ENCODE peak calls at places on chromosome 6, in five cellular contexts. K, B, Q, G and R are unnamed samples.

GRCh38 chr6:215335-216034 is 76.8 kb upstream of the DUSP22 start:
- DNase-seq in K (no peak), G (no peak), Q (peak; percentile 41), B (no peak), R (no peak)

GRCh38 chr6:105136433-105137350 is 43.1 kb downstream of the POPDC3 start:
- DNase-seq in G (peak; percentile 58), B (peak; percentile 86), K (peak; percentile 43), Q (no peak), R (peak; percentile 77)

GRCh38 chr6:30902709-30903108 is 5.3 kb upstream of the GTF2H4 start:
- DNase-seq in Q (no peak), B (no peak), G (no peak), K (no peak), R (no peak)

GRCh38 chr6:162260024-162260423 is 467.5 kb downstream of the PRKN start:
- DNase-seq in G (no peak), K (no peak), B (no peak), Q (no peak), R (no peak)

GRCh38 chr6:20686142-20686541 is 151.9 kb downstream of the CDKAL1 start:
- DNase-seq in G (no peak), B (peak; percentile 82), K (no peak), Q (no peak), R (no peak)

GRCh38 chr6:147808631-147809030 is 300.1 kb downstream of the SAMD5 start:
- DNase-seq in K (no peak), B (no peak), Q (no peak), G (no peak), R (no peak)

GRCh38 chr6:163507965-163508364 is 93.4 kb downstream of the QKI start:
- DNase-seq in Q (no peak), K (no peak), B (no peak), G (peak; percentile 13), R (no peak)

GRCh38 chr6:111222341-111222740 is 135.0 kb downstream of the SLC16A10 start:
- DNase-seq in B (no peak), Q (no peak), K (no peak), G (no peak), R (no peak)

GRCh38 chr6:39214120-39214813 is 15.0 kb downstream of the KCNK5 start:
- DNase-seq in G (no peak), Q (no peak), K (no peak), B (no peak), R (no peak)

GRCh38 chr6:13526718-13527668 is 39.6 kb upstream of the GFOD1 start:
- DNase-seq in B (no peak), Q (peak; percentile 69), G (peak; percentile 30), K (peak; percentile 43), R (no peak)

GRCh38 chr6:143634486-143634885 is 43.3 kb upstream of the PHACTR2 start:
- DNase-seq in G (no peak), Q (no peak), B (no peak), K (no peak), R (no peak)

GRCh38 chr6:54013966-54014365 is 97.3 kb upstream of the MLIP start:
- DNase-seq in K (no peak), Q (no peak), G (no peak), B (no peak), R (no peak)

GRCh38 chr6:137656735-137657134 is 162.5 kb upstream of the OLIG3 start:
- DNase-seq in Q (no peak), G (no peak), K (no peak), B (no peak), R (no peak)

GRCh38 chr6:17836298-17836697 is 129.6 kb upstream of the NUP153 start:
- DNase-seq in Q (no peak), G (no peak), B (no peak), K (no peak), R (no peak)

GRCh38 chr6:68776382-68776781 is 141.3 kb downstream of the ADGRB3 start:
- DNase-seq in Q (no peak), B (no peak), G (no peak), K (no peak), R (no peak)

GRCh38 chr6:72703093-72703492 is 81.2 kb downstream of the KCNQ5 start:
- DNase-seq in G (no peak), B (no peak), Q (no peak), K (no peak), R (no peak)

GRCh38 chr6:105359419-105360366 is 43.2 kb downstream of the PREP start:
- DNase-seq in Q (no peak), B (no peak), K (no peak), G (peak; percentile 93), R (no peak)

GRCh38 chr6:40809627-40810026 is 222.5 kb upstream of the LRFN2 start:
- DNase-seq in K (no peak), B (peak; percentile 7), G (no peak), Q (no peak), R (no peak)

GRCh38 chr6:160767019-160767646 is 65.1 kb downstream of the PLG start:
- DNase-seq in K (peak; percentile 78), B (peak; percentile 94), G (peak; percentile 51), Q (no peak), R (peak; percentile 86)

GRCh38 chr6:168574699-168575195 is 133.8 kb downstream of the SMOC2 start:
- DNase-seq in G (peak; percentile 14), Q (no peak), B (peak; percentile 65), K (peak; percentile 93), R (no peak)

GRCh38 chr6:113694278-113695077 is 162.7 kb upstream of the MARCKS start:
- DNase-seq in B (no peak), Q (no peak), K (no peak), G (no peak), R (no peak)

GRCh38 chr6:156778615-156779205 is 1.5 kb downstream of the ARID1B start:
- DNase-seq in B (peak; percentile 79), K (peak; percentile 60), Q (no peak), G (peak; percentile 39), R (peak; percentile 79)

GRCh38 chr6:157587127-157587729 is 206.2 kb downstream of the ZDHHC14 start:
- DNase-seq in B (no peak), G (no peak), K (no peak), Q (no peak), R (no peak)

GRCh38 chr6:101444717-101445116 is 51.2 kb downstream of the GRIK2 start:
- DNase-seq in Q (no peak), K (no peak), G (no peak), B (no peak), R (no peak)

GRCh38 chr6:46160102-46160501 is 10.7 kb downstream of the ENPP5 start:
- DNase-seq in G (no peak), K (no peak), B (no peak), Q (no peak), R (no peak)

GRCh38 chr6:170087946-170088348 is 202.9 kb downstream of the DLL1 start:
- DNase-seq in G (no peak), K (peak; percentile 10), B (no peak), Q (peak; percentile 23), R (no peak)

GRCh38 chr6:43840490-43841218 is 70.6 kb downstream of the VEGFA start:
- DNase-seq in K (no peak), Q (no peak), G (peak; percentile 32), B (no peak), R (no peak)

GRCh38 chr6:43878823-43879495 is 108.9 kb downstream of the VEGFA start:
- DNase-seq in B (no peak), G (no peak), Q (no peak), K (peak; percentile 53), R (no peak)

GRCh38 chr6:130778946-130779657 is 48.1 kb upstream of the SMLR1 start:
- DNase-seq in G (peak; percentile 61), K (peak; percentile 23), Q (no peak), B (no peak), R (no peak)

GRCh38 chr6:47646689-47647088 is 51.7 kb upstream of the ADGRF4 start:
- DNase-seq in K (no peak), B (no peak), G (no peak), Q (no peak), R (no peak)
- TF ChIP-seq CTCF in K (no peak), B (peak; percentile 43), G (no peak), Q (no peak), R (no peak)

GRCh38 chr6:38034269-38034914 is 214.9 kb downstream of the ZFAND3 start:
- DNase-seq in G (peak; percentile 77), Q (no peak), K (no peak), B (no peak), R (no peak)
- TF ChIP-seq CTCF in G (peak; percentile 73), Q (peak; percentile 49), K (no peak), B (peak; percentile 84), R (peak; percentile 74)

GRCh38 chr6:4806308-4807190 is 30.3 kb downstream of the CDYL start:
- DNase-seq in B (no peak), Q (no peak), K (no peak), G (no peak), R (no peak)
- TF ChIP-seq CTCF in B (no peak), Q (no peak), K (no peak), G (no peak), R (no peak)

GRCh38 chr6:34459899-34460593 is 5.8 kb upstream of the PACSIN1 start:
- DNase-seq in B (peak; percentile 86), K (no peak), G (peak; percentile 69), Q (peak; percentile 24), R (no peak)
- TF ChIP-seq CTCF in B (peak; percentile 94), K (no peak), G (peak; percentile 81), Q (peak; percentile 77), R (peak; percentile 86)

GRCh38 chr6:11044712-11045167 is 635 bp upstream of the ELOVL2 start:
- DNase-seq in B (no peak), Q (no peak), K (no peak), G (no peak), R (no peak)

GRCh38 chr6:11042750-11043551 is 1.2 kb downstream of the ELOVL2 start:
- DNase-seq in G (peak; percentile 37), B (no peak), K (no peak), Q (peak; percentile 2), R (no peak)

GRCh38 chr6:11043552-11043960 is 549 bp downstream of the ELOVL2 start:
- DNase-seq in K (no peak), Q (no peak), B (peak; percentile 71), G (no peak), R (peak; percentile 72)

GRCh38 chr6:11042025-11042749 is 1.9 kb downstream of the ELOVL2 start:
- DNase-seq in K (no peak), B (peak; percentile 53), Q (no peak), G (no peak), R (no peak)

DNA sequence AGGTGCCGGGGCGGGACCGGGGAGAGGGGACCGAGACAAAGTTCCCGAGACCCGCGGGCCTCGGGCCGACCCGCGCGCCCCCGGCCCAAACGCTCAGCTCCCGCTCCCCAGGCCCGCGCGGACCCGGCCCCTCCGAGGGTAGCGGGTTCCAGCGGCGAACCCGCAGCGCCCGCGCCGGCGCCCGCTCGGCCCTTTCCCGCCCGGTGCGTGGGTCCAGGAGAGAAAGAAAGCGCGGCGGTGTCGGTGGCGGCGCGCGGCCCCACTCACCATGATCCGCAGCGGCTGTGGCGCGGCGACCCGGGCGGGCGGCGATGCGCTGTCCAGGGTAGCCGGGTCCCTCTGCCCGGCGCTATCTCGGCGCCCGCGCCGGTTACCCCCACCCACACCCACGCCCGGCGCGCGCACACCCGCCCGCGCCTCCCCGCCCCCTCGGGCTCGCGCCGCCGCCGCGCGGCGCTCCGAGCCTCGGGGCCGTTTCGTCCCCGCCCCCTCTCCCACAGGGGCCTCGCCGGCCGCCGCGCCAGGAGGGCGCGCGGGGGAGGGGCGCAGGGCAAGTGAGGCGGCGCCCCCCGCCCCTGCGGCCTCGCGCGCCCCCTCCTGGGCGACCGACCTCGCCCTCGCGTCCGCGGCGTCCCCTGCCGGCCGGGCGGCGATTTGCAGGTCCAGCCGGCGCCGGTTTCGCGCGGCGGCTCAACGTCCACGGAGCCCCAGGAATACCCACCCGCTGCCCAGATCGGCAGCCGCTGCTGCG is at the start of gene ELOVL2:
- DNase-seq in B (peak; percentile 87), G (peak; percentile 53), K (no peak), Q (no peak), R (peak; percentile 81)
- TF ChIP-seq CTCF in B (peak; percentile 93), G (peak; percentile 34), K (no peak), Q (peak; percentile 47), R (peak; percentile 86)

GRCh38 chr6:66421570-66421969 is 714.5 kb upstream of the EYS start:
- DNase-seq in K (no peak), B (peak; percentile 66), Q (no peak), G (peak; percentile 1), R (no peak)
- TF ChIP-seq CTCF in K (no peak), B (peak; percentile 73), Q (no peak), G (peak; percentile 12), R (peak; percentile 75)